ENCODE peak calls at places on chromosomes 16 and 17, in four cellular contexts. L is lower lobe of right lung, F is kidney, G is heart right ventricle. E is an unnamed sample.

GRCh38 chr16:75068075-75068474 is 48.5 kb downstream of the LDHD start:
- DNase-seq in L (no peak), F (no peak), G (no peak), E (no peak)

GRCh38 chr16:55713103-55713502 is 57.3 kb downstream of the SLC6A2 start:
- DNase-seq in L (no peak), F (no peak), G (no peak), E (no peak)

GRCh38 chr16:29814592-29814991 is 1.4 kb upstream of the PAGR1 start:
- DNase-seq in L (no peak), F (peak; percentile 71), G (no peak), E (no peak)

GRCh38 chr16:6961704-6962103 is 370.9 kb upstream of the RBFOX1 start:
- DNase-seq in L (no peak), F (no peak), G (no peak), E (no peak)

GRCh38 chr17:34226011-34226410 is 29.1 kb upstream of the CCL2 start:
- DNase-seq in L (no peak), F (no peak), G (no peak), E (no peak)

GRCh38 chr16:15033309-15033707 is 22.6 kb downstream of the NTAN1 start:
- DNase-seq in L (no peak), F (peak; percentile 59), G (peak; percentile 84), E (no peak)

GRCh38 chr16:11546522-11547485 is 39.9 kb downstream of the LITAF start:
- DNase-seq in L (no peak), F (no peak), G (no peak), E (no peak)

GRCh38 chr17:83119987-83120864 is 40.8 kb downstream of the METRNL start:
- DNase-seq in L (peak; percentile 73), F (peak; percentile 62), G (no peak), E (peak; percentile 54)

GRCh38 chr16:51526622-51527021 is 375.6 kb upstream of the SALL1 start:
- DNase-seq in L (no peak), F (no peak), G (no peak), E (no peak)

GRCh38 chr17:1647802-1648581 is 1.7 kb downstream of the RILP start:
- DNase-seq in L (peak; percentile 78), F (peak; percentile 81), G (peak; percentile 53), E (no peak)

GRCh38 chr17:50844117-50844700 is 8.8 kb downstream of the WFIKKN2 start:
- DNase-seq in L (no peak), F (no peak), G (no peak), E (peak; percentile 57)

GRCh38 chr17:42521666-42522262 is 14.3 kb upstream of the NAGLU start:
- DNase-seq in L (no peak), F (peak; percentile 78), G (no peak), E (peak; percentile 72)

GRCh38 chr17:37742114-37742761 is 2.6 kb downstream of the HNF1B start:
- DNase-seq in L (no peak), F (peak; percentile 71), G (no peak), E (no peak)

GRCh38 chr16:28130099-28131088 is 66.9 kb upstream of the GSG1L start:
- DNase-seq in L (no peak), F (no peak), G (no peak), E (no peak)

GRCh38 chr16:72072514-72073342 is 9.7 kb downstream of the HPR start:
- DNase-seq in L (no peak), F (no peak), G (peak; percentile 38), E (no peak)

GRCh38 chr16:1726661-1727502 is 20.9 kb downstream of the MAPK8IP3 start:
- DNase-seq in L (no peak), F (no peak), G (no peak), E (no peak)

GRCh38 chr16:27258241-27258734 is 10.3 kb downstream of the NSMCE1 start:
- DNase-seq in L (no peak), F (no peak), G (no peak), E (no peak)

GRCh38 chr16:7345423-7345822 is 12.8 kb downstream of the RBFOX1 start:
- DNase-seq in L (no peak), F (no peak), G (peak; percentile 21), E (no peak)

GRCh38 chr16:85395913-85396878 is 216.9 kb upstream of the GSE1 start:
- DNase-seq in L (peak; percentile 46), F (peak; percentile 87), G (no peak), E (peak; percentile 77)

GRCh38 chr16:52863000-52863399 is 189.7 kb downstream of the CHD9NB start:
- DNase-seq in L (no peak), F (no peak), G (no peak), E (no peak)

GRCh38 chr17:64598672-64599071 is 63.4 kb downstream of the SMURF2 start:
- DNase-seq in L (no peak), F (no peak), G (no peak), E (no peak)

GRCh38 chr16:3467920-3468319 is 24.4 kb downstream of the NAA60 start:
- DNase-seq in L (no peak), F (no peak), G (no peak), E (no peak)

GRCh38 chr16:67883872-67884261 is 818 bp upstream of the NRN1L start:
- DNase-seq in L (peak; percentile 79), F (no peak), G (peak; percentile 36), E (peak; percentile 70)

GRCh38 chr17:46191332-46192210 is 1.7 kb downstream of the KANSL1 start:
- DNase-seq in L (no peak), F (peak; percentile 70), G (no peak), E (no peak)

GRCh38 chr16:75188832-75189477 is 18.0 kb downstream of the CTRB2 start:
- DNase-seq in L (no peak), F (no peak), G (no peak), E (no peak)

GRCh38 chr17:81859906-81860755 is at the start of gene P4HB:
- DNase-seq in L (no peak), F (no peak), G (no peak), E (no peak)
- H3K4me1 ChIP-seq in L (peaks cover 51% of the 10 kb centered on the region), F (peaks cover 12% of the 10 kb centered on the region), G (peaks cover 18% of the 10 kb centered on the region), E (peaks cover 3% of the 10 kb centered on the region)

DNA sequence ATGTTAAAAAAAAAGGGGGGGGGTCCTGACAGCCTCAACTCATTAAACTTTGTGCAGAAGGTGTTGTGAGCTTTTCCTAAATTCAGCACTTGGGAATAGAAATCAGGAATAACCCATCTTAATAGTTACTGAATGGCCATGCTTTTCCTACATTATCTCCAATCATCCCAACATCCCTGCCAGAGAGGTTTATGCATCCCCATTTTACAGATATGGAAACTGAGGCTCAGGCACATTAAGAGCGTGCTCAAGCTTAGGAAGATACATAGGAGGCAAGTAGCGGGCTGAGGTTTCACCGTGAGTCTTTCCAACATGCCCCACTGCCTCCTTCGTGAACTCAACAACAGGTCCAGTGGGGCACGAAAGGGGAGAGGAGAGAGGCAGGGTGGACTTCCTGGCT is 78.4 kb downstream of the C17orf67 start:
- DNase-seq in L (no peak), F (no peak), G (no peak), E (no peak)
- H3K9me3 ChIP-seq in L (no peaks in the 10 kb centered on the region), F (no peaks in the 10 kb centered on the region), G (no peaks in the 10 kb centered on the region), E (no peaks in the 10 kb centered on the region)

DNA sequence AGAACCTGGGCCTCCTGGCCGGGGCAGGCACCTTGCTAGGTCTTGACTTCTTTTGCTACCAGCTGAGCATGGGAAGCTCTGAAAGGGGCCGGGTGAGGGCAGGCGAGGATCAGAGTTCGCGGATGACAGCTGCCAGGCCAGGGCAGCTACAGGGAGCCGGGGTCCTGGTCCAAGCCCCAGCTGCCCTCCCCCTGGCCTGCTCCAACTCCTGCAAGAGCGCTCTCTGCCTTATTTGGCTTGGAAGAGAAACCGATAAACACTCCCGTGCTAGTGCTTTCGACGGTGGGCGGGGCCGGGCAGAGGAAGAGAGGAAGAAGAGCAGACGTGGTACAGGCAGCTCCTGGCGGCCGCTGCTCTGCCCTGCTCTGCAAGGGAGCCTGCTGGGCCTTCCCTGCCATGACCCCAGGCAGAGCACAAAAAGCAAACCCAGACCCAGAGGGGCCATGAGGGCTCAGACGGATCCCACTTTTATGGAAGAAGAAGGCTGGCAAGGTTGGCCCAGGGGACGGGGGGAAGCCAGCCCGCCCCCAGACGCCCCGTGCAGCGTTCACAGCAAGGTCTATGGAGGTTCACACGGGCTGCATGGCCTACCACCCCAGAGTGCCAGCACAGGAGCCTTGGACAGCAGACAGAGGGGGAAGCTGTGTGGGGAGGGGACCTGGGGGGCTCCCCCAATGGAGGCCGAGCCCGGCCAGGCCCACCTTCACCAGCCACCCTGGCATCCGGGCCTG is 25.6 kb downstream of the PIEZO1 start:
- DNase-seq in L (peak; percentile 80), F (no peak), G (no peak), E (no peak)
- H3K4me3 ChIP-seq in L (peak overlapping the region; percentile 17), F (no peak overlapping the region), G (no peak overlapping the region), E (no peak overlapping the region)

GRCh38 chr17:40317880-40318834 is 9.2 kb downstream of the RARA start:
- DNase-seq in L (peak; percentile 96), F (peak; percentile 98), G (peak; percentile 96), E (peak; percentile 97)

GRCh38 chr17:40317345-40317873 is 8.4 kb downstream of the RARA start:
- DNase-seq in L (no peak), F (peak; percentile 78), G (peak; percentile 65), E (peak; percentile 72)

GRCh38 chr17:40320771-40321501 is 12.0 kb downstream of the RARA start:
- DNase-seq in L (peak; percentile 72), F (peak; percentile 89), G (peak; percentile 85), E (peak; percentile 91)

GRCh38 chr17:40319651-40320550 is 10.9 kb downstream of the RARA start:
- DNase-seq in L (peak; percentile 77), F (peak; percentile 88), G (no peak), E (no peak)

DNA sequence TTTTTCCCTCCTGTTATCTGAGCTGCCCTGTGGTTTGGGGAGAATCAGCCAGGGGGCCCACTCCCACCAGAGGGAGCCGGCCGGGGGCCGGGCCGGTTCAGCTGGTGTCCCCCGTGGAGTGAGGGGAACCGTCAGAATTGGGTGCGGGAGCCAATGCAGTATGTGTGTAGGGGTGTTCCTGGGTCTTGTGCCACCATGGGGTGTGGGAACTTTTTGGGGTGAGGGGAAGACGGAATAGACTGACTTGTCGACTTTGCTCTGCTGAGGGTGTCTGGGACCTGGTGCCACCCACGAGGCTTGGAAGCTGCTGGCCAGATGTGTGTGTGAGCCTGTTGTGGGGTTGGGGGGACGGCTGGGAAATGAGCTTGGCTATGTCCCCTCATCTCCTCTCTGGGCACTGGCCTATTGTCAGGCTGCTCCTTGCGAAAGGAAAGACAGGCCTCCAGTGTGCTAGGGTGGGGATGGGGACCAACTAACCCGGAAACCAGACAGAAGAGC is 9.9 kb downstream of the RARA start:
- DNase-seq in L (peak; percentile 49), F (peak; percentile 82), G (peak; percentile 20), E (no peak)
- H3K4me1 ChIP-seq in L (peaks cover 89% of the 10 kb centered on the region), F (peaks cover 48% of the 10 kb centered on the region), G (peaks cover 51% of the 10 kb centered on the region), E (peaks cover 5% of the 10 kb centered on the region)